ENCODE peak calls at places on chromosomes 12 and 14, in nine cellular contexts. One of them, this sample, is unnamed.

GRCh38 chr14:78721756-78722455 is 551.7 kb downstream of the NRXN3 start:
- DNase-seq in activated naive CD4-positive, alpha-beta T cell treated with anti-CD3 and anti-CD28 coated beads, Interleukin-2, amount 50 U/mL, for 72 hours: no peak
- DNase-seq in germinal center: no peak
- DNase-seq in DMS 273 treated with DMSO at 0.1 percent for 48 hours: no peak
- DNase-seq in AG09309: no peak
- DNase-seq in CD8-positive, alpha-beta memory T cell: no peak
- DNase-seq in CD4-positive, CD25-positive, alpha-beta regulatory T cell: no peak
- DNase-seq in caudate nucleus: no peak
- DNase-seq in NCI-H510A treated with DMSO at 0.1 percent for 48 hours: peak
- DNase-seq in this sample: no peak

GRCh38 chr12:105025890-105026289 is 39.8 kb downstream of the NOPCHAP1 start:
- DNase-seq in activated naive CD4-positive, alpha-beta T cell treated with anti-CD3 and anti-CD28 coated beads, Interleukin-2, amount 50 U/mL, for 72 hours: no peak
- DNase-seq in caudate nucleus: no peak
- DNase-seq in germinal center: no peak
- DNase-seq in AG09309: peak
- DNase-seq in CD4-positive, CD25-positive, alpha-beta regulatory T cell: no peak
- DNase-seq in DMS 273 treated with DMSO at 0.1 percent for 48 hours: no peak
- DNase-seq in NCI-H510A treated with DMSO at 0.1 percent for 48 hours: no peak
- DNase-seq in CD8-positive, alpha-beta memory T cell: no peak
- DNase-seq in this sample: peak

GRCh38 chr12:18275974-18276373 is 14.7 kb downstream of the PIK3C2G start:
- DNase-seq in germinal center: no peak
- DNase-seq in AG09309: no peak
- DNase-seq in caudate nucleus: no peak
- DNase-seq in activated naive CD4-positive, alpha-beta T cell treated with anti-CD3 and anti-CD28 coated beads, Interleukin-2, amount 50 U/mL, for 72 hours: no peak
- DNase-seq in CD8-positive, alpha-beta memory T cell: no peak
- DNase-seq in NCI-H510A treated with DMSO at 0.1 percent for 48 hours: no peak
- DNase-seq in DMS 273 treated with DMSO at 0.1 percent for 48 hours: no peak
- DNase-seq in CD4-positive, CD25-positive, alpha-beta regulatory T cell: no peak
- DNase-seq in this sample: no peak

GRCh38 chr14:83355609-83356008 is 1822.0 kb upstream of the SEL1L start:
- DNase-seq in caudate nucleus: no peak
- DNase-seq in NCI-H510A treated with DMSO at 0.1 percent for 48 hours: no peak
- DNase-seq in AG09309: no peak
- DNase-seq in germinal center: no peak
- DNase-seq in DMS 273 treated with DMSO at 0.1 percent for 48 hours: no peak
- DNase-seq in activated naive CD4-positive, alpha-beta T cell treated with anti-CD3 and anti-CD28 coated beads, Interleukin-2, amount 50 U/mL, for 72 hours: no peak
- DNase-seq in CD8-positive, alpha-beta memory T cell: no peak
- DNase-seq in CD4-positive, CD25-positive, alpha-beta regulatory T cell: no peak
- DNase-seq in this sample: no peak

GRCh38 chr12:40099423-40099853 is 6.4 kb downstream of the SLC2A13 start:
- DNase-seq in CD4-positive, CD25-positive, alpha-beta regulatory T cell: no peak
- DNase-seq in CD8-positive, alpha-beta memory T cell: no peak
- DNase-seq in germinal center: no peak
- DNase-seq in activated naive CD4-positive, alpha-beta T cell treated with anti-CD3 and anti-CD28 coated beads, Interleukin-2, amount 50 U/mL, for 72 hours: no peak
- DNase-seq in NCI-H510A treated with DMSO at 0.1 percent for 48 hours: no peak
- DNase-seq in AG09309: no peak
- DNase-seq in DMS 273 treated with DMSO at 0.1 percent for 48 hours: no peak
- DNase-seq in caudate nucleus: no peak
- DNase-seq in this sample: no peak

GRCh38 chr14:65352964-65353530 is 59.5 kb upstream of the FUT8 start:
- DNase-seq in DMS 273 treated with DMSO at 0.1 percent for 48 hours: no peak
- DNase-seq in NCI-H510A treated with DMSO at 0.1 percent for 48 hours: no peak
- DNase-seq in caudate nucleus: no peak
- DNase-seq in CD8-positive, alpha-beta memory T cell: no peak
- DNase-seq in CD4-positive, CD25-positive, alpha-beta regulatory T cell: no peak
- DNase-seq in activated naive CD4-positive, alpha-beta T cell treated with anti-CD3 and anti-CD28 coated beads, Interleukin-2, amount 50 U/mL, for 72 hours: no peak
- DNase-seq in germinal center: peak
- DNase-seq in AG09309: no peak
- DNase-seq in this sample: no peak

GRCh38 chr14:68549966-68550705 is 242.7 kb downstream of the ZFP36L1 start:
- DNase-seq in caudate nucleus: no peak
- DNase-seq in CD8-positive, alpha-beta memory T cell: no peak
- DNase-seq in DMS 273 treated with DMSO at 0.1 percent for 48 hours: no peak
- DNase-seq in activated naive CD4-positive, alpha-beta T cell treated with anti-CD3 and anti-CD28 coated beads, Interleukin-2, amount 50 U/mL, for 72 hours: no peak
- DNase-seq in NCI-H510A treated with DMSO at 0.1 percent for 48 hours: peak
- DNase-seq in germinal center: no peak
- DNase-seq in AG09309: no peak
- DNase-seq in CD4-positive, CD25-positive, alpha-beta regulatory T cell: no peak
- DNase-seq in this sample: no peak

GRCh38 chr14:94906991-94907587 is 137.2 kb upstream of the GSC start:
- DNase-seq in AG09309: no peak
- DNase-seq in germinal center: no peak
- DNase-seq in DMS 273 treated with DMSO at 0.1 percent for 48 hours: no peak
- DNase-seq in activated naive CD4-positive, alpha-beta T cell treated with anti-CD3 and anti-CD28 coated beads, Interleukin-2, amount 50 U/mL, for 72 hours: no peak
- DNase-seq in NCI-H510A treated with DMSO at 0.1 percent for 48 hours: no peak
- DNase-seq in CD8-positive, alpha-beta memory T cell: no peak
- DNase-seq in CD4-positive, CD25-positive, alpha-beta regulatory T cell: no peak
- DNase-seq in caudate nucleus: no peak
- DNase-seq in this sample: no peak

GRCh38 chr14:77037338-77037782 is 8.9 kb upstream of the IRF2BPL start:
- DNase-seq in NCI-H510A treated with DMSO at 0.1 percent for 48 hours: peak
- DNase-seq in activated naive CD4-positive, alpha-beta T cell treated with anti-CD3 and anti-CD28 coated beads, Interleukin-2, amount 50 U/mL, for 72 hours: no peak
- DNase-seq in CD8-positive, alpha-beta memory T cell: no peak
- DNase-seq in DMS 273 treated with DMSO at 0.1 percent for 48 hours: no peak
- DNase-seq in caudate nucleus: no peak
- DNase-seq in CD4-positive, CD25-positive, alpha-beta regulatory T cell: no peak
- DNase-seq in AG09309: no peak
- DNase-seq in germinal center: no peak
- DNase-seq in this sample: no peak

GRCh38 chr12:69881771-69882170 is 56.7 kb downstream of the MYRFL start:
- DNase-seq in caudate nucleus: no peak
- DNase-seq in activated naive CD4-positive, alpha-beta T cell treated with anti-CD3 and anti-CD28 coated beads, Interleukin-2, amount 50 U/mL, for 72 hours: no peak
- DNase-seq in CD4-positive, CD25-positive, alpha-beta regulatory T cell: no peak
- DNase-seq in AG09309: no peak
- DNase-seq in NCI-H510A treated with DMSO at 0.1 percent for 48 hours: no peak
- DNase-seq in germinal center: no peak
- DNase-seq in DMS 273 treated with DMSO at 0.1 percent for 48 hours: peak
- DNase-seq in CD8-positive, alpha-beta memory T cell: no peak
- DNase-seq in this sample: no peak

GRCh38 chr12:46504494-46504893 is 131.9 kb upstream of the SLC38A2 start:
- DNase-seq in germinal center: no peak
- DNase-seq in CD8-positive, alpha-beta memory T cell: no peak
- DNase-seq in CD4-positive, CD25-positive, alpha-beta regulatory T cell: no peak
- DNase-seq in AG09309: no peak
- DNase-seq in caudate nucleus: no peak
- DNase-seq in activated naive CD4-positive, alpha-beta T cell treated with anti-CD3 and anti-CD28 coated beads, Interleukin-2, amount 50 U/mL, for 72 hours: no peak
- DNase-seq in NCI-H510A treated with DMSO at 0.1 percent for 48 hours: no peak
- DNase-seq in DMS 273 treated with DMSO at 0.1 percent for 48 hours: no peak
- DNase-seq in this sample: no peak

GRCh38 chr12:1691123-1692007 is 495 bp downstream of the ADIPOR2 start:
- DNase-seq in caudate nucleus: peak
- DNase-seq in NCI-H510A treated with DMSO at 0.1 percent for 48 hours: peak
- DNase-seq in CD8-positive, alpha-beta memory T cell: no peak
- DNase-seq in germinal center: peak
- DNase-seq in activated naive CD4-positive, alpha-beta T cell treated with anti-CD3 and anti-CD28 coated beads, Interleukin-2, amount 50 U/mL, for 72 hours: no peak
- DNase-seq in CD4-positive, CD25-positive, alpha-beta regulatory T cell: no peak
- DNase-seq in DMS 273 treated with DMSO at 0.1 percent for 48 hours: no peak
- DNase-seq in AG09309: no peak
- DNase-seq in this sample: no peak

GRCh38 chr14:96052541-96053105 is 13.5 kb downstream of the C14orf132 start:
- DNase-seq in caudate nucleus: no peak
- DNase-seq in CD4-positive, CD25-positive, alpha-beta regulatory T cell: no peak
- DNase-seq in DMS 273 treated with DMSO at 0.1 percent for 48 hours: no peak
- DNase-seq in activated naive CD4-positive, alpha-beta T cell treated with anti-CD3 and anti-CD28 coated beads, Interleukin-2, amount 50 U/mL, for 72 hours: no peak
- DNase-seq in CD8-positive, alpha-beta memory T cell: no peak
- DNase-seq in germinal center: no peak
- DNase-seq in NCI-H510A treated with DMSO at 0.1 percent for 48 hours: no peak
- DNase-seq in AG09309: no peak
- DNase-seq in this sample: no peak

GRCh38 chr14:84087986-84088531 is 1441.9 kb upstream of the FLRT2 start:
- DNase-seq in DMS 273 treated with DMSO at 0.1 percent for 48 hours: no peak
- DNase-seq in caudate nucleus: no peak
- DNase-seq in germinal center: no peak
- DNase-seq in CD4-positive, CD25-positive, alpha-beta regulatory T cell: no peak
- DNase-seq in activated naive CD4-positive, alpha-beta T cell treated with anti-CD3 and anti-CD28 coated beads, Interleukin-2, amount 50 U/mL, for 72 hours: no peak
- DNase-seq in CD8-positive, alpha-beta memory T cell: no peak
- DNase-seq in NCI-H510A treated with DMSO at 0.1 percent for 48 hours: no peak
- DNase-seq in AG09309: no peak
- DNase-seq in this sample: no peak

GRCh38 chr14:51848120-51848519 is 12.3 kb upstream of the GNG2 start:
- DNase-seq in caudate nucleus: no peak
- DNase-seq in NCI-H510A treated with DMSO at 0.1 percent for 48 hours: no peak
- DNase-seq in AG09309: no peak
- DNase-seq in CD4-positive, CD25-positive, alpha-beta regulatory T cell: no peak
- DNase-seq in germinal center: no peak
- DNase-seq in DMS 273 treated with DMSO at 0.1 percent for 48 hours: no peak
- DNase-seq in CD8-positive, alpha-beta memory T cell: no peak
- DNase-seq in activated naive CD4-positive, alpha-beta T cell treated with anti-CD3 and anti-CD28 coated beads, Interleukin-2, amount 50 U/mL, for 72 hours: no peak
- DNase-seq in this sample: no peak

GRCh38 chr12:47758834-47759690 is at the start of gene RAPGEF3:
- DNase-seq in caudate nucleus: peak
- DNase-seq in activated naive CD4-positive, alpha-beta T cell treated with anti-CD3 and anti-CD28 coated beads, Interleukin-2, amount 50 U/mL, for 72 hours: peak
- DNase-seq in DMS 273 treated with DMSO at 0.1 percent for 48 hours: peak
- DNase-seq in NCI-H510A treated with DMSO at 0.1 percent for 48 hours: peak
- DNase-seq in germinal center: peak
- DNase-seq in CD8-positive, alpha-beta memory T cell: peak
- DNase-seq in CD4-positive, CD25-positive, alpha-beta regulatory T cell: peak
- DNase-seq in AG09309: no peak
- DNase-seq in this sample: peak

GRCh38 chr12:91579516-91580263 is 397.1 kb upstream of the DCN start:
- DNase-seq in NCI-H510A treated with DMSO at 0.1 percent for 48 hours: no peak
- DNase-seq in DMS 273 treated with DMSO at 0.1 percent for 48 hours: no peak
- DNase-seq in CD4-positive, CD25-positive, alpha-beta regulatory T cell: no peak
- DNase-seq in AG09309: no peak
- DNase-seq in germinal center: no peak
- DNase-seq in caudate nucleus: no peak
- DNase-seq in CD8-positive, alpha-beta memory T cell: no peak
- DNase-seq in activated naive CD4-positive, alpha-beta T cell treated with anti-CD3 and anti-CD28 coated beads, Interleukin-2, amount 50 U/mL, for 72 hours: no peak
- DNase-seq in this sample: no peak

GRCh38 chr12:47408171-47408871 is 297.5 kb downstream of the RPAP3 start:
- DNase-seq in germinal center: peak
- DNase-seq in activated naive CD4-positive, alpha-beta T cell treated with anti-CD3 and anti-CD28 coated beads, Interleukin-2, amount 50 U/mL, for 72 hours: no peak
- DNase-seq in NCI-H510A treated with DMSO at 0.1 percent for 48 hours: no peak
- DNase-seq in DMS 273 treated with DMSO at 0.1 percent for 48 hours: no peak
- DNase-seq in CD4-positive, CD25-positive, alpha-beta regulatory T cell: peak
- DNase-seq in AG09309: no peak
- DNase-seq in caudate nucleus: no peak
- DNase-seq in CD8-positive, alpha-beta memory T cell: peak
- DNase-seq in this sample: no peak

GRCh38 chr14:67357583-67358354 is 1.8 kb downstream of the ATP6V1D start:
- DNase-seq in DMS 273 treated with DMSO at 0.1 percent for 48 hours: no peak
- DNase-seq in CD4-positive, CD25-positive, alpha-beta regulatory T cell: no peak
- DNase-seq in CD8-positive, alpha-beta memory T cell: no peak
- DNase-seq in caudate nucleus: no peak
- DNase-seq in activated naive CD4-positive, alpha-beta T cell treated with anti-CD3 and anti-CD28 coated beads, Interleukin-2, amount 50 U/mL, for 72 hours: no peak
- DNase-seq in germinal center: no peak
- DNase-seq in NCI-H510A treated with DMSO at 0.1 percent for 48 hours: no peak
- DNase-seq in AG09309: no peak
- DNase-seq in this sample: no peak

GRCh38 chr14:37150414-37150813 is 22.0 kb downstream of the SLC25A21 start:
- DNase-seq in caudate nucleus: no peak
- DNase-seq in activated naive CD4-positive, alpha-beta T cell treated with anti-CD3 and anti-CD28 coated beads, Interleukin-2, amount 50 U/mL, for 72 hours: no peak
- DNase-seq in CD8-positive, alpha-beta memory T cell: no peak
- DNase-seq in DMS 273 treated with DMSO at 0.1 percent for 48 hours: peak
- DNase-seq in germinal center: no peak
- DNase-seq in NCI-H510A treated with DMSO at 0.1 percent for 48 hours: peak
- DNase-seq in CD4-positive, CD25-positive, alpha-beta regulatory T cell: no peak
- DNase-seq in AG09309: peak
- DNase-seq in this sample: no peak

GRCh38 chr12:104467346-104467837 is 10.6 kb downstream of the CHST11 start:
- DNase-seq in DMS 273 treated with DMSO at 0.1 percent for 48 hours: no peak
- DNase-seq in CD8-positive, alpha-beta memory T cell: no peak
- DNase-seq in germinal center: no peak
- DNase-seq in NCI-H510A treated with DMSO at 0.1 percent for 48 hours: no peak
- DNase-seq in caudate nucleus: no peak
- DNase-seq in AG09309: no peak
- DNase-seq in CD4-positive, CD25-positive, alpha-beta regulatory T cell: no peak
- DNase-seq in activated naive CD4-positive, alpha-beta T cell treated with anti-CD3 and anti-CD28 coated beads, Interleukin-2, amount 50 U/mL, for 72 hours: no peak
- DNase-seq in this sample: no peak

GRCh38 chr12:110224379-110225304 is 56.4 kb upstream of the ATP2A2 start:
- DNase-seq in caudate nucleus: no peak
- DNase-seq in DMS 273 treated with DMSO at 0.1 percent for 48 hours: no peak
- DNase-seq in NCI-H510A treated with DMSO at 0.1 percent for 48 hours: no peak
- DNase-seq in germinal center: no peak
- DNase-seq in AG09309: peak
- DNase-seq in CD8-positive, alpha-beta memory T cell: no peak
- DNase-seq in CD4-positive, CD25-positive, alpha-beta regulatory T cell: no peak
- DNase-seq in activated naive CD4-positive, alpha-beta T cell treated with anti-CD3 and anti-CD28 coated beads, Interleukin-2, amount 50 U/mL, for 72 hours: no peak
- DNase-seq in this sample: peak

GRCh38 chr14:89607453-89607852 is 190.4 kb upstream of the FOXN3 start:
- DNase-seq in caudate nucleus: no peak
- DNase-seq in AG09309: no peak
- DNase-seq in DMS 273 treated with DMSO at 0.1 percent for 48 hours: no peak
- DNase-seq in activated naive CD4-positive, alpha-beta T cell treated with anti-CD3 and anti-CD28 coated beads, Interleukin-2, amount 50 U/mL, for 72 hours: no peak
- DNase-seq in NCI-H510A treated with DMSO at 0.1 percent for 48 hours: no peak
- DNase-seq in CD8-positive, alpha-beta memory T cell: no peak
- DNase-seq in germinal center: no peak
- DNase-seq in CD4-positive, CD25-positive, alpha-beta regulatory T cell: no peak
- DNase-seq in this sample: no peak